ENCODE peak calls at places on chromosomes 1 and 21, in four cellular contexts. E is SK-N-SH, T is H4, Q is M059J. V is an unnamed sample.

GRCh38 chr1:245768596-245768995 is 613.8 kb downstream of the KIF26B start:
- DNase-seq in Q (no peak), T (no peak), E (no peak), V (no peak)

GRCh38 chr21:36135391-36136094 is 664 bp downstream of the CBR3 start:
- DNase-seq in Q (peak), E (peak), T (peak), V (peak)

GRCh38 chr1:119712342-119713038 is 756 bp downstream of the PHGDH start:
- DNase-seq in T (peak), Q (peak), E (peak), V (peak)

GRCh38 chr1:46248122-46248920 is 758 bp downstream of the RAD54L start:
- DNase-seq in T (peak), E (peak), Q (peak), V (no peak)

GRCh38 chr1:182889997-182890396 is 50.9 kb downstream of the DHX9 start:
- DNase-seq in Q (peak), T (no peak), E (no peak), V (no peak)

GRCh38 chr1:40606978-40607377 is 58.5 kb downstream of the RIMS3 start:
- DNase-seq in Q (no peak), T (no peak), E (no peak), V (no peak)

GRCh38 chr1:25219661-25220251 is 12.5 kb downstream of the SYF2 start:
- DNase-seq in Q (no peak), E (no peak), T (no peak), V (no peak)

GRCh38 chr1:100077525-100077924 is 55.2 kb downstream of the SASS6 start:
- DNase-seq in E (no peak), Q (no peak), T (no peak), V (no peak)

GRCh38 chr1:5273280-5274003 is 619.0 kb downstream of the AJAP1 start:
- DNase-seq in E (no peak), Q (peak), T (no peak), V (no peak)

GRCh38 chr1:26161408-26162219 is 2.7 kb downstream of the FAM110D start:
- DNase-seq in E (peak), T (no peak), Q (peak), V (no peak)

GRCh38 chr1:39102537-39103320 is 76.6 kb downstream of the NDUFS5 start:
- DNase-seq in Q (peak), E (peak), T (peak), V (peak)

GRCh38 chr1:100622037-100622436 is 84.1 kb downstream of the GPR88 start:
- DNase-seq in E (no peak), T (peak), Q (peak), V (no peak)

GRCh38 chr1:93723101-93723500 is 41.5 kb upstream of the BCAR3 start:
- DNase-seq in E (no peak), T (no peak), Q (peak), V (no peak)

GRCh38 chr1:111937147-111937725 is 52.2 kb downstream of the KCND3 start:
- DNase-seq in T (no peak), Q (no peak), E (no peak), V (no peak)

GRCh38 chr1:19208710-19209438 is 1.2 kb downstream of the UBR4 start:
- DNase-seq in Q (peak), E (no peak), T (peak), V (no peak)

GRCh38 chr1:147168626-147169058 is 3.6 kb downstream of the PRKAB2 start:
- DNase-seq in E (no peak), Q (peak), T (peak), V (no peak)

GRCh38 chr1:228228601-228229074 is 20.8 kb downstream of the OBSCN start:
- DNase-seq in T (peak), Q (peak), E (no peak), V (no peak)

GRCh38 chr1:7520496-7520895 is 250.6 kb upstream of the VAMP3 start:
- DNase-seq in E (no peak), Q (no peak), T (no peak), V (no peak)

GRCh38 chr1:17586172-17586963 is 46.9 kb downstream of the ARHGEF10L start:
- DNase-seq in T (peak), E (no peak), Q (peak), V (no peak)

GRCh38 chr1:8767006-8767405 is 50.4 kb downstream of the RERE start:
- DNase-seq in T (no peak), E (no peak), Q (no peak), V (no peak)

V was measured in C1 segment of cervical spinal cord.